ENCODE peak calls at places on chromosome 11, in ten cellular contexts. M is tibial nerve, V is spleen, W is adrenal gland, X is stomach, Y is HCT116, B is right lobe of liver, A is A549, D is IMR-90, O is transverse colon. R is an unnamed sample. For H3K4me1, the result is how much of the 10 kb centered on the place peaks cover.

GRCh38 chr11:81420668-81421550 is 1312.8 kb downstream of the FAM181B start:
- DNase-seq in M (no peak), V (no peak), W (no peak), X (no peak), Y (no peak), B (no peak), A (no peak), D (no peak), O (no peak), R (no peak)

GRCh38 chr11:94088906-94089305 is 39.7 kb upstream of the PANX1 start:
- DNase-seq in M (no peak), V (no peak), W (no peak), X (no peak), Y (no peak), B (no peak), A (no peak), D (no peak), O (no peak), R (no peak)

GRCh38 chr11:2524446-2525165 is 79.8 kb downstream of the KCNQ1 start:
- DNase-seq in M (peak), V (peak), W (peak), X (peak), Y (no peak), B (no peak), A (no peak), D (no peak), O (peak), R (peak)

GRCh38 chr11:86934933-86935579 is 20.1 kb downstream of the FZD4 start:
- DNase-seq in M (no peak), V (no peak), W (no peak), X (no peak), Y (no peak), B (no peak), A (no peak), D (peak), O (no peak), R (no peak)

GRCh38 chr11:110973401-110973980 is 261.3 kb upstream of the ARHGAP20 start:
- DNase-seq in M (no peak), V (no peak), W (no peak), X (no peak), Y (no peak), B (no peak), A (no peak), D (no peak), O (no peak), R (no peak)

GRCh38 chr11:2477936-2478335 is 33.1 kb downstream of the KCNQ1 start:
- DNase-seq in M (no peak), V (no peak), W (peak), X (no peak), Y (no peak), B (no peak), A (no peak), D (no peak), O (no peak), R (no peak)

GRCh38 chr11:47724041-47724729 is 9.0 kb upstream of the AGBL2 start:
- DNase-seq in M (no peak), V (no peak), W (peak), X (no peak), Y (no peak), B (peak), A (peak), D (peak), O (peak), R (peak)

GRCh38 chr11:69213315-69213714 is 57.6 kb downstream of the SMIM38 start:
- DNase-seq in M (no peak), V (no peak), W (no peak), X (peak), Y (no peak), B (no peak), A (no peak), D (peak), O (no peak), R (no peak)

GRCh38 chr11:1206391-1207271 is 16.2 kb upstream of the MUC5B start:
- DNase-seq in M (peak), V (peak), W (peak), X (no peak), Y (no peak), B (peak), A (no peak), D (no peak), O (no peak), R (peak)

GRCh38 chr11:120062561-120062930 is 75.4 kb downstream of the TRIM29 start:
- DNase-seq in M (no peak), V (no peak), W (no peak), X (no peak), Y (no peak), B (no peak), A (no peak), D (no peak), O (no peak), R (no peak)

GRCh38 chr11:27218498-27219038 is 144.4 kb downstream of the CCDC34 start:
- DNase-seq in M (no peak), V (no peak), W (no peak), X (no peak), Y (no peak), B (no peak), A (peak), D (peak), O (no peak), R (no peak)

GRCh38 chr11:66363805-66364535 is 7.6 kb downstream of the SLC29A2 start:
- DNase-seq in M (no peak), V (peak), W (no peak), X (peak), Y (no peak), B (no peak), A (peak), D (no peak), O (peak), R (no peak)

GRCh38 chr11:66366844-66367477 is 4.6 kb downstream of the SLC29A2 start:
- DNase-seq in M (no peak), V (peak), W (no peak), X (no peak), Y (no peak), B (no peak), A (no peak), D (no peak), O (no peak), R (no peak)

GRCh38 chr11:66365166-66365565 is 6.4 kb downstream of the SLC29A2 start:
- DNase-seq in M (no peak), V (peak), W (no peak), X (no peak), Y (no peak), B (no peak), A (no peak), D (no peak), O (no peak), R (no peak)

GRCh38 chr11:66367561-66368312 is 3.8 kb downstream of the SLC29A2 start:
- DNase-seq in M (no peak), V (peak), W (no peak), X (no peak), Y (no peak), B (no peak), A (no peak), D (no peak), O (no peak), R (no peak)

GRCh38 chr11:66365711-66366619 is 5.6 kb downstream of the SLC29A2 start:
- DNase-seq in M (no peak), V (peak), W (no peak), X (no peak), Y (no peak), B (no peak), A (no peak), D (no peak), O (no peak), R (no peak)
- TF ChIP-seq POLR2A in M (no peak), V (no peak), W (no peak), X (no peak), Y (no peak), B (no peak), A (no peak), D (no peak), O (no peak), R (no peak)

GRCh38 chr11:14182833-14183340 is 176.1 kb downstream of the RRAS2 start:
- DNase-seq in M (no peak), V (no peak), W (no peak), X (no peak), Y (no peak), B (no peak), A (no peak), D (no peak), O (no peak), R (no peak)

GRCh38 chr11:14184548-14184947 is 174.4 kb downstream of the RRAS2 start:
- DNase-seq in M (no peak), V (no peak), W (no peak), X (no peak), Y (no peak), B (no peak), A (no peak), D (no peak), O (no peak), R (no peak)

GRCh38 chr11:14186376-14186775 is 172.6 kb downstream of the RRAS2 start:
- DNase-seq in M (no peak), V (no peak), W (no peak), X (no peak), Y (no peak), B (no peak), A (no peak), D (no peak), O (no peak), R (no peak)

GRCh38 chr11:14183973-14184372 is 175.0 kb downstream of the RRAS2 start:
- DNase-seq in M (no peak), V (no peak), W (no peak), X (no peak), Y (no peak), B (no peak), A (no peak), D (no peak), O (no peak), R (no peak)

GRCh38 chr11:14185461-14185860 is 173.5 kb downstream of the RRAS2 start:
- DNase-seq in M (no peak), V (no peak), W (no peak), X (no peak), Y (no peak), B (no peak), A (no peak), D (no peak), O (no peak), R (no peak)
- H3K4me1 ChIP-seq in M (under half), V (under half), W (under half), X (under half), Y (under half), B (under half), A (under half), D (under half), O (under half), R (under half)

DNA sequence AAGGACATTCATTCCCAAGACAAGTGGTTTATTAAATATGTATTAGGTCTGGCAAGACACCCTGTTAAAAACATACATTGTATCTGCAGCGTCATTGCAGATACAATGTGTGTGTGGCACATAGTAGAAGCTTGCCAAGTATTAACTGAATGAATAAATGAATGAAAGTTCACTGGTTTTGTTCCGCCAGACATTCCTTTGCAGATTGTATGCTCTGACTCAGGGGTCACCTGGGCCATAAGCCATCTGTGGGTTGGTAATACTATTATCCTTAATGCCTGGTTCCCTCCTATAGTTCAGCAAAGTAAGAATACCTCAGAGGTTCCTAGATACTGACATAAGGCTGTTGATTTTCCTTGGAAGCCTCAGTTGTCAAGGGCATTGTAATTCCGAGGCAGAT is 377.3 kb upstream of the CCDC90B start:
- DNase-seq in M (no peak), V (no peak), W (no peak), X (no peak), Y (no peak), B (no peak), A (no peak), D (peak), O (no peak), R (no peak)
- TF ChIP-seq POLR2A in M (no peak), V (no peak), W (no peak), X (no peak), Y (no peak), B (no peak), A (no peak), D (no peak), O (no peak), R (no peak)

GRCh38 chr11:16941935-16942334 is 72.3 kb downstream of the PLEKHA7 start:
- DNase-seq in M (no peak), V (no peak), W (no peak), X (no peak), Y (no peak), B (no peak), A (no peak), D (no peak), O (no peak), R (no peak)

GRCh38 chr11:16945671-16946469 is 68.3 kb downstream of the PLEKHA7 start:
- DNase-seq in M (no peak), V (peak), W (peak), X (peak), Y (peak), B (peak), A (peak), D (peak), O (peak), R (peak)

GRCh38 chr11:16942342-16942741 is 71.9 kb downstream of the PLEKHA7 start:
- DNase-seq in M (no peak), V (no peak), W (no peak), X (no peak), Y (no peak), B (no peak), A (no peak), D (no peak), O (no peak), R (no peak)

GRCh38 chr11:16946477-16947282 is 67.5 kb downstream of the PLEKHA7 start:
- DNase-seq in M (no peak), V (no peak), W (no peak), X (no peak), Y (no peak), B (no peak), A (no peak), D (no peak), O (no peak), R (no peak)

DNA sequence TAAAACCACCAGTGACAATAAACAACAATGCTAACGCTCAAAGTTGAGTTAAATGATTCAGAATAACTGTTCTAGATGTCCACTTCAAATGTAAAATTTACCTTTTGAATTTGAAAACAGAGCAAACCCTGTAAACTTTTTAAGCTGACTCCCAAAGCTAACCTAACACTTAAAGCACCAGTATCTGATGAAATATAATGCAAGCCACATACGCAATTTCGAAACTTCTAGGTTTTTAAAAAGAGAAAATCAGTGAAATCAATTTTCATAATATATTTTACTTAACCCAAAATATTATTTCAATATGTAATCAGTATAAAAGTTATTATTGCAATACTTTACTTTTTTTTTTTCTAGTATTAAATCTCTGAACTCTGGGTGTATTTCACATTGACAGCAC is 71.3 kb downstream of the PLEKHA7 start:
- DNase-seq in M (no peak), V (no peak), W (no peak), X (no peak), Y (no peak), B (no peak), A (no peak), D (no peak), O (no peak), R (no peak)
- H3K4me1 ChIP-seq in M (under half), V (under half), W (under half), X (under half), Y (under half), B (under half), A (under half), D (under half), O (under half), R (under half)

R was measured in upper lobe of left lung.